ENCODE peak calls at places on chromosomes 2 and 18, in nine cellular contexts. H, P, J, Q, I, C, Z, D and A are unnamed samples.

GRCh38 chr2:69948032-69948962 is 13.1 kb downstream of the ASPRV1 start:
- DNase-seq in H (no peak), P (no peak), J (no peak), Q (no peak), I (no peak), C (no peak), Z (peak; percentile 26), D (no peak), A (no peak)

GRCh38 chr2:127075821-127076220 is 31.1 kb downstream of the BIN1 start:
- DNase-seq in H (no peak), P (no peak), J (no peak), Q (no peak), I (no peak), C (no peak), Z (no peak), D (no peak), A (no peak)

GRCh38 chr18:25832008-25832604 is 258.3 kb downstream of the SS18 start:
- DNase-seq in H (peak; percentile 61), P (no peak), J (peak; percentile 55), Q (no peak), I (no peak), C (peak; percentile 37), Z (peak; percentile 80), D (peak; percentile 72), A (peak; percentile 72)

GRCh38 chr2:140949932-140950331 is 1180.9 kb downstream of the LRP1B start:
- DNase-seq in H (no peak), P (no peak), J (no peak), Q (no peak), I (no peak), C (no peak), Z (no peak), D (no peak), A (no peak)

GRCh38 chr18:66635342-66635741 is 31.5 kb upstream of the CDH19 start:
- DNase-seq in H (no peak), P (no peak), J (no peak), Q (no peak), I (no peak), C (no peak), Z (no peak), D (no peak), A (no peak)

GRCh38 chr18:3722662-3723433 is 272.9 kb downstream of the TGIF1 start:
- DNase-seq in H (peak; percentile 83), P (no peak), J (no peak), Q (no peak), I (no peak), C (no peak), Z (no peak), D (no peak), A (no peak)

GRCh38 chr2:209526541-209526940 is 102.7 kb downstream of the MAP2 start:
- DNase-seq in H (peak; percentile 7), P (no peak), J (no peak), Q (no peak), I (no peak), C (no peak), Z (no peak), D (no peak), A (no peak)

GRCh38 chr2:98926601-98927000 is 9.4 kb downstream of the CRACDL start:
- DNase-seq in H (no peak), P (no peak), J (no peak), Q (no peak), I (no peak), C (no peak), Z (no peak), D (no peak), A (no peak)

GRCh38 chr2:157722580-157723234 is 94.0 kb upstream of the ACVR1C start:
- DNase-seq in H (peak; percentile 11), P (no peak), J (no peak), Q (no peak), I (no peak), C (no peak), Z (peak; percentile 20), D (no peak), A (no peak)

GRCh38 chr2:235827585-235827992 is 333.7 kb downstream of the AGAP1 start:
- DNase-seq in H (no peak), P (no peak), J (no peak), Q (no peak), I (peak; percentile 51), C (no peak), Z (no peak), D (no peak), A (no peak)

GRCh38 chr2:33212151-33212550 is 264.3 kb upstream of the RASGRP3 start:
- DNase-seq in H (peak; percentile 98), P (peak; percentile 79), J (no peak), Q (no peak), I (no peak), C (no peak), Z (no peak), D (no peak), A (no peak)

GRCh38 chr2:35454966-35455638 is 900.5 kb upstream of the CRIM1 start:
- DNase-seq in H (no peak), P (no peak), J (no peak), Q (no peak), I (no peak), C (no peak), Z (peak; percentile 61), D (no peak), A (no peak)

GRCh38 chr2:192286093-192286701 is 91.5 kb upstream of the TMEFF2 start:
- DNase-seq in H (peak; percentile 63), P (no peak), J (no peak), Q (no peak), I (no peak), C (no peak), Z (peak; percentile 46), D (no peak), A (no peak)

GRCh38 chr2:152176113-152176714 is 651 bp upstream of the STAM2 start:
- DNase-seq in H (peak; percentile 38), P (no peak), J (no peak), Q (no peak), I (no peak), C (no peak), Z (no peak), D (no peak), A (no peak)

GRCh38 chr2:216406861-216407260 is 5.4 kb upstream of the SMARCAL1 start:
- DNase-seq in H (no peak), P (no peak), J (no peak), Q (no peak), I (no peak), C (no peak), Z (no peak), D (no peak), A (no peak)

GRCh38 chr2:166364476-166365161 is 11.1 kb downstream of the SCN9A start:
- DNase-seq in H (no peak), P (no peak), J (no peak), Q (no peak), I (no peak), C (no peak), Z (no peak), D (no peak), A (no peak)

DNA sequence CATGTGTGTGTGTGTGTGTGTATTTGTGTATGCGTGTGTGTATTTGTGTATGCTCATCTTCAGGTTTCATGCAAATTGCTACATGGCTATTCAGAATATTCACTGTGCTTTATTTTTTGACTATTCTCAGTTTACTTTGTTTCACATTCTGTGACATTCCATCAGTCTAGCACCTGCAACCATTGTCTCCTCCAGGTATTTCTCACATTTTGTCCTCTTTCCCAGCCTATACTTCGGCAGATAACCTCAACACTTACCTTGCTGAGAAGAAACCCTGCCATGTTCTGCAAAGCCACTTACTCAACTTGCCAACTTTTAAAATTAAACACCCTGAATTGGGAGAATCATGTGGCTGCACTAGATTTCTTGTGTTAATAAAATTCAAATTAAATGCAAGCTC is 135.4 kb upstream of the REG3A start:
- DNase-seq in H (no peak), P (no peak), J (no peak), Q (no peak), I (no peak), C (no peak), Z (no peak), D (no peak), A (no peak)
- H3K4me3 ChIP-seq in H (no peak overlapping the region), P (no peak overlapping the region), J (no peak overlapping the region), Q (no peak overlapping the region), I (no peak overlapping the region), C (no peak overlapping the region), Z (no peak overlapping the region), D (no peak overlapping the region), A (no peak overlapping the region)

DNA sequence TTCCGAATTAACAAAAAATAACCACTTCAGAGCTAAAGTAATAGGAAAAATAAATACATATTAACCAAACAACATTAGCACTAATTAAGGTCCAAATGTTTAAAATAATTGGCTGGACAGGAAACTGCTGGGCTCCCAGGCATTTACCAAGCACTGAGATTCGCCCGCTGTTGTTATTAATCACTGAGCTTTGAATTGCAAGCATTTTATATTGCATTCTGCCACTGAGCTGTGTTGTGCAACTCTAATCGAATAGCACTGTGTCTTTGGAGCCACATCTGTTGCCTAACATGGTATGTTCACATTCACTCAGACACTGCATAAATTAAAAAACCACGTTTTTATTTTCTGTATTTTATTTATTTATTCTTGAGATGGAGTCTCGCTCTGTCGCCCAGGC is 88.9 kb downstream of the SOWAHC start:
- DNase-seq in H (no peak), P (no peak), J (no peak), Q (no peak), I (no peak), C (no peak), Z (no peak), D (no peak), A (no peak)
- H3K4me1 ChIP-seq in H (peaks cover 5% of the 10 kb centered on the region), P (peaks cover 16% of the 10 kb centered on the region), J (peaks cover 23% of the 10 kb centered on the region), Q (peaks cover 13% of the 10 kb centered on the region), I (peaks cover 38% of the 10 kb centered on the region), C (peaks cover 18% of the 10 kb centered on the region), Z (peaks cover 27% of the 10 kb centered on the region), D (peaks cover 24% of the 10 kb centered on the region), A (peaks cover 39% of the 10 kb centered on the region)

GRCh38 chr2:101500860-101501259 is 25.9 kb upstream of the RFX8 start:
- DNase-seq in H (peak; percentile 34), P (no peak), J (no peak), Q (no peak), I (no peak), C (no peak), Z (no peak), D (no peak), A (no peak)

GRCh38 chr2:101496279-101496678 is 21.4 kb upstream of the RFX8 start:
- DNase-seq in H (no peak), P (no peak), J (no peak), Q (no peak), I (no peak), C (no peak), Z (no peak), D (no peak), A (no peak)

GRCh38 chr2:101500175-101500574 is 25.3 kb upstream of the RFX8 start:
- DNase-seq in H (peak; percentile 74), P (no peak), J (no peak), Q (no peak), I (no peak), C (no peak), Z (no peak), D (no peak), A (no peak)

GRCh38 chr2:101502095-101502494 is 27.2 kb upstream of the RFX8 start:
- DNase-seq in H (no peak), P (no peak), J (no peak), Q (no peak), I (no peak), C (no peak), Z (no peak), D (no peak), A (no peak)

GRCh38 chr2:101501443-101501842 is 26.5 kb upstream of the RFX8 start:
- DNase-seq in H (peak; percentile 60), P (no peak), J (no peak), Q (no peak), I (no peak), C (no peak), Z (no peak), D (no peak), A (no peak)
- TF ChIP-seq CTCF in H (no peak), P (no peak), J (no peak), Q (no peak), I (no peak), C (no peak), Z (no peak), D (no peak), A (no peak)

GRCh38 chr2:160906878-160907277 is 253.3 kb upstream of the TANK start:
- DNase-seq in H (no peak), P (no peak), J (no peak), Q (no peak), I (no peak), C (no peak), Z (peak; percentile 48), D (no peak), A (no peak)
- H3K4me3 ChIP-seq in H (no peak overlapping the region), P (no peak overlapping the region), J (no peak overlapping the region), Q (no peak overlapping the region), I (no peak overlapping the region), C (no peak overlapping the region), Z (no peak overlapping the region), D (no peak overlapping the region), A (no peak overlapping the region)